ENCODE peak calls at places on chromosomes 16 and 17, in nine cellular contexts. C is frontal cortex, W is KBM-7, U is fibroblast of pulmonary artery, V is iPS DF 19.7, H is NCI-H1930, G is neural crest cell, E is ureter, I is NT2/D1. S is an unnamed sample.
A peak's percentile ranks its signal among the peaks of the same experiment; 100 is the strongest.

GRCh38 chr16:30010817-30011504 is at the start of gene DOC2A:
- DNase-seq in C (no peak), W (no peak), U (no peak), V (no peak), H (peak; percentile 28), G (peak; percentile 48), E (no peak), I (no peak), S (no peak)

GRCh38 chr17:66272699-66273390 is 29.6 kb upstream of the PRKCA start:
- DNase-seq in C (no peak), W (no peak), U (peak; percentile 65), V (no peak), H (no peak), G (no peak), E (no peak), I (no peak), S (peak; percentile 77)

GRCh38 chr17:30920282-30920681 is 1.5 kb upstream of the ADAP2 start:
- DNase-seq in C (no peak), W (no peak), U (peak; percentile 29), V (no peak), H (no peak), G (no peak), E (no peak), I (no peak), S (peak; percentile 30)

GRCh38 chr16:1706386-1707192 is 594 bp downstream of the MAPK8IP3 start:
- DNase-seq in C (peak; percentile 51), W (no peak), U (peak; percentile 41), V (no peak), H (no peak), G (no peak), E (no peak), I (no peak), S (peak; percentile 34)

GRCh38 chr17:19670906-19671305 is 22.4 kb downstream of the ALDH3A2 start:
- DNase-seq in C (no peak), W (no peak), U (no peak), V (no peak), H (no peak), G (no peak), E (no peak), I (no peak), S (no peak)

GRCh38 chr17:51119415-51120356 is 982 bp downstream of the SPAG9 start:
- DNase-seq in C (peak; percentile 29), W (peak; percentile 71), U (peak; percentile 44), V (peak; percentile 38), H (no peak), G (peak; percentile 29), E (peak; percentile 56), I (no peak), S (peak; percentile 32)

GRCh38 chr16:74627506-74628220 is 20.7 kb upstream of the GLG1 start:
- DNase-seq in C (no peak), W (no peak), U (peak; percentile 14), V (no peak), H (no peak), G (no peak), E (no peak), I (no peak), S (no peak)

GRCh38 chr17:19004601-19005441 is at the start of gene FAM83G:
- DNase-seq in C (no peak), W (peak; percentile 35), U (peak; percentile 46), V (no peak), H (peak; percentile 37), G (no peak), E (peak; percentile 85), I (peak; percentile 27), S (peak; percentile 63)

GRCh38 chr16:46826618-46827017 is 4.4 kb downstream of the C16orf87 start:
- DNase-seq in C (no peak), W (no peak), U (peak; percentile 11), V (no peak), H (no peak), G (no peak), E (no peak), I (no peak), S (no peak)

GRCh38 chr16:4298761-4299522 is 16.9 kb upstream of the GLIS2 start:
- DNase-seq in C (no peak), W (no peak), U (peak; percentile 92), V (peak; percentile 69), H (no peak), G (no peak), E (peak; percentile 89), I (peak; percentile 88), S (peak; percentile 89)

GRCh38 chr17:44919885-44920564 is 4.7 kb upstream of the GFAP start:
- DNase-seq in C (peak; percentile 74), W (peak; percentile 73), U (peak; percentile 87), V (no peak), H (peak; percentile 59), G (peak; percentile 60), E (peak; percentile 88), I (peak; percentile 63), S (peak; percentile 68)

GRCh38 chr17:45172541-45173286 is 11.0 kb downstream of the HEXIM2 start:
- DNase-seq in C (peak; percentile 75), W (no peak), U (peak; percentile 61), V (no peak), H (no peak), G (peak; percentile 35), E (peak; percentile 87), I (no peak), S (peak; percentile 49)

GRCh38 chr16:81394966-81395655 is 49.5 kb upstream of the CMIP start:
- DNase-seq in C (no peak), W (no peak), U (peak; percentile 68), V (no peak), H (no peak), G (no peak), E (no peak), I (no peak), S (peak; percentile 80)

GRCh38 chr17:68600123-68600880 is 865 bp downstream of the FAM20A start:
- DNase-seq in C (peak; percentile 41), W (peak; percentile 30), U (no peak), V (no peak), H (peak; percentile 32), G (peak; percentile 42), E (no peak), I (no peak), S (no peak)

GRCh38 chr17:3660311-3660891 is 8.0 kb downstream of the TAX1BP3 start:
- DNase-seq in C (no peak), W (no peak), U (no peak), V (no peak), H (no peak), G (no peak), E (no peak), I (no peak), S (no peak)